ENCODE peak calls at places on chromosomes 13 and 19, in five cellular contexts. E is tibial nerve, I is hepatocyte, R is heart left ventricle, J is kidney. Q is an unnamed sample.

GRCh38 chr13:20616059-20616797 is 49.3 kb downstream of the IFT88 start:
- DNase-seq in R (no peak), E (no peak), J (no peak), I (no peak), Q (peak; percentile 79)

GRCh38 chr19:29841209-29841558 is 29.4 kb downstream of the CCNE1 start:
- DNase-seq in J (no peak), R (no peak), I (no peak), E (no peak), Q (peak; percentile 76)

GRCh38 chr13:83796364-83796763 is 85.9 kb downstream of the SLITRK1 start:
- DNase-seq in J (no peak), I (no peak), R (no peak), E (no peak), Q (no peak)

GRCh38 chr13:110555601-110556223 is 5.8 kb downstream of the RAB20 start:
- DNase-seq in J (no peak), E (no peak), I (peak; percentile 56), R (no peak), Q (no peak)

GRCh38 chr13:77537302-77537919 is 1.9 kb downstream of the SCEL start:
- DNase-seq in E (no peak), R (no peak), J (no peak), I (no peak), Q (no peak)

GRCh38 chr19:13143135-13143534 is 7.0 kb downstream of the STX10 start:
- DNase-seq in E (no peak), I (no peak), R (no peak), J (no peak), Q (peak; percentile 95)

GRCh38 chr19:49850221-49850486 is 805 bp upstream of the PTOV1 start:
- DNase-seq in I (no peak), E (no peak), R (no peak), J (no peak), Q (no peak)

GRCh38 chr13:28408235-28408848 is 86.6 kb downstream of the FLT1 start:
- DNase-seq in I (peak; percentile 50), E (no peak), J (no peak), R (peak; percentile 84), Q (no peak)

GRCh38 chr19:41646589-41647204 is 19.8 kb upstream of the CEACAM4 start:
- DNase-seq in I (no peak), J (no peak), E (no peak), R (no peak), Q (no peak)

GRCh38 chr19:55257461-55258411 is 1.1 kb downstream of the PPP6R1 start:
- DNase-seq in J (peak; percentile 72), I (peak; percentile 48), E (no peak), R (no peak), Q (peak; percentile 28)

GRCh38 chr13:30504081-30504480 is 38.3 kb upstream of the HMGB1 start:
- DNase-seq in R (no peak), J (no peak), I (no peak), E (no peak), Q (no peak)

GRCh38 chr19:4831351-4832340 is at the start of gene TICAM1:
- DNase-seq in E (peak; percentile 35), R (peak; percentile 81), I (peak; percentile 87), J (peak; percentile 93), Q (peak; percentile 74)

GRCh38 chr13:78700121-78700910 is 41.4 kb upstream of the OBI1 start:
- DNase-seq in R (no peak), I (no peak), E (no peak), J (no peak), Q (no peak)

GRCh38 chr19:4861147-4861546 is 6.3 kb downstream of the PLIN3 start:
- DNase-seq in R (no peak), I (peak; percentile 84), E (no peak), J (peak; percentile 86), Q (no peak)

GRCh38 chr19:55488986-55489710 is 912 bp downstream of the SSC5D start:
- DNase-seq in J (no peak), E (no peak), I (no peak), R (no peak), Q (no peak)

GRCh38 chr19:52941941-52942370 is 18.7 kb upstream of the ZNF888 start:
- DNase-seq in E (peak; percentile 18), I (peak; percentile 58), J (peak; percentile 85), R (no peak), Q (peak; percentile 54)
- H3K4me3 ChIP-seq in E (peak overlapping the region; percentile 50), I (peak overlapping the region; percentile 85), J (peak overlapping the region; percentile 88), R (peak overlapping the region; percentile 65), Q (peak overlapping the region; percentile 75)

DNA sequence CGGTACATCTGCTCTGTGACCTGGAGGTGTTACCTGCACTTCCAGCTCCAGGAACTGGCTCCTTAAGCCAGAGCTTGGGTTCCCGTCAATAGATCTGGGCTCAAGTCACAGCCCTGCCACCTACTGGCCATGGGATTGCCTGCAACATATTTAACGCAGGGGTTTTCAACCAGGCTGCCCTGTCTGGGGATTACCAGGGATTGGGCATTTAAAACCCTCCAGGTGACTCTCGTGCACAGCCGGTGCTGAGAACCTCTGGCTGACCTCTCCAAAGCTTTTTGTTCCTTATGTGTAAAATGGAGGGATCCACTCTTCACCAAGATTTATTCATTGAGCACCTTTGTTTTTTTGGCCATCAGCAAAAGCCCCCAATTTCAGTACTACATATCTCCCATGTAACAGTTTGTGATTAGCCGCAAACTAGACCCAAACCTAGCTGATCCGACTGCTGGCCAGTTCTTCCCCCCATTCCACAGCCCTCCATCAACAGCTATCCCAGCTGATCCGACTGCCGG is 76.6 kb upstream of the STK24 start:
- DNase-seq in J (peak; percentile 84), R (peak; percentile 69), E (peak; percentile 88), I (peak; percentile 91), Q (peak; percentile 89)
- H3K27ac ChIP-seq in J (no peak overlapping the region), R (no peak overlapping the region), E (no peak overlapping the region), I (peak overlapping the region; percentile 24), Q (no peak overlapping the region)

GRCh38 chr13:19150712-19151228 is 30.9 kb downstream of the TUBA3C start:
- DNase-seq in R (peak; percentile 20), E (no peak), I (no peak), J (no peak), Q (no peak)
- H3K4me3 ChIP-seq in R (no peak overlapping the region), E (no peak overlapping the region), I (no peak overlapping the region), J (no peak overlapping the region), Q (no peak overlapping the region)

GRCh38 chr19:3433805-3434540 is 46.4 kb downstream of the SMIM24 start:
- DNase-seq in E (no peak), I (no peak), R (no peak), J (peak; percentile 74), Q (no peak)
- H3K27ac ChIP-seq in E (peak overlapping the region; percentile 92), I (peak overlapping the region; percentile 98), R (peak overlapping the region; percentile 94), J (peak overlapping the region; percentile 90), Q (no peak overlapping the region)

DNA sequence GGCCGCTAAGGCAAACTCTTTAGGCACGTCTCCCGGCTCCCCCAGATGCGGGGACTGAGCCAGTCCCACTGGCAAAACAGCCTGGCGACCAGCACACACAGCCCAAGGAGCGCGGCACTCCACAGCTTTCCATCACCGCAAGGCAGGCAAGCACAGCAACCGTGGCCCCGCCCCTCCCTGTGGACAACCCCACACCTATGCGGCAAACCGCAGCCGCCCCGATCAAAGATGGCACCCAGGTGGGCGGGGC is 1.9 kb downstream of the PEG3 start:
- DNase-seq in I (no peak), E (no peak), R (no peak), J (no peak), Q (no peak)
- H3K4me3 ChIP-seq in I (no peak overlapping the region), E (peak overlapping the region; percentile 44), R (peak overlapping the region; percentile 76), J (peak overlapping the region; percentile 64), Q (no peak overlapping the region)

DNA sequence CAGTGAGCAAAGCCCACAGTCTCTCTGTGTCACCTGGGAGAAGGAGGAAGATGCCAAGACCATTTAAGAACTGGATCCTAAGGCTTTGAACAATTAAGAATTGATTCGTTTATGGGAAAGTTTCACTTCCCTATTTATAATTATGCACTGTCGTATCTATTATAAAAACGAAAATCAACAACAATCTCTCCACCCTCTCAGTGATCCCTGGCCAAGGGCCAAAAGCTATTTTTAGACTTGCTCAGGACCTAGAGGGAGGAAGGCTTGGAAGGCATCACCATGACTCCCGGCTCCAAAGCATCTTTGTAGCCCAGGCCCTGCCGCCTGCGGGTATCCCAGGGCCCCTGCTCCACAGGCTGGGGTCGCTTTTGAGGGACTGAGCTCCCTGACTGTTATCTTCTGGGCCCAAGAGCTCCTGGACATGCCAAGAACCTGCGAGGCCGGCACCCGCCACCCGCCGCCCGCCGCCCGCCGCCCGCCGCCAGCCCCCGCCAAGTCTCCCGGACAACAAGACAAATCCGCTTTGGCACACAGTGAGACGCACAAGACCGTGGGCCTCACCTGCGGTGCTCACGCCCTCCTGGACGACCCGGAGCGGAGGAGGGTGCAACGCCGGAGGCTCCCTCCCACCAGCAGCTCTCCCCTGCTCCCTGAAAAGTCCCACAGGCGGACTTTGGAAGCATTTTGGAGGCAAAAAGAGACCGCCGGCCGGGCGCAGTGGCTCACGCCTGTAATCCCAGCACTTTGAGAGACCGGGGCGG is 1.2 kb downstream of the RHPN2 start:
- DNase-seq in I (peak; percentile 60), J (no peak), E (no peak), R (peak; percentile 24), Q (no peak)
- H3K27ac ChIP-seq in I (peak overlapping the region; percentile 91), J (peak overlapping the region; percentile 57), E (no peak overlapping the region), R (no peak overlapping the region), Q (no peak overlapping the region)

GRCh38 chr19:48480476-48481190 is 11.5 kb downstream of the CYTH2 start:
- DNase-seq in I (no peak), J (no peak), E (peak; percentile 48), R (peak; percentile 61), Q (no peak)
- H3K4me3 ChIP-seq in I (no peak overlapping the region), J (peak overlapping the region; percentile 30), E (peak overlapping the region; percentile 58), R (peak overlapping the region; percentile 64), Q (no peak overlapping the region)

GRCh38 chr19:6724631-6725185 is 4.3 kb upstream of the C3 start:
- DNase-seq in J (no peak), I (no peak), E (no peak), R (no peak), Q (no peak)

GRCh38 chr19:6723738-6724137 is 3.3 kb upstream of the C3 start:
- DNase-seq in I (no peak), R (no peak), E (no peak), J (peak; percentile 46), Q (no peak)

GRCh38 chr19:6721113-6721474 is 644 bp upstream of the C3 start:
- DNase-seq in R (no peak), E (no peak), I (no peak), J (no peak), Q (no peak)

GRCh38 chr19:6721773-6722172 is 1.3 kb upstream of the C3 start:
- DNase-seq in J (no peak), I (no peak), R (no peak), E (no peak), Q (no peak)

GRCh38 chr19:6723108-6723618 is 2.7 kb upstream of the C3 start:
- DNase-seq in R (no peak), J (peak; percentile 77), E (peak; percentile 71), I (peak; percentile 60), Q (no peak)
- H3K27ac ChIP-seq in R (peak overlapping the region; percentile 59), J (no peak overlapping the region), E (peak overlapping the region; percentile 63), I (peak overlapping the region; percentile 78), Q (no peak overlapping the region)

GRCh38 chr13:114065141-114065925 is 67.1 kb downstream of the RASA3 start:
- DNase-seq in R (peak; percentile 88), I (peak; percentile 93), E (peak; percentile 86), J (peak; percentile 95), Q (peak; percentile 98)
- H3K4me3 ChIP-seq in R (peak overlapping the region; percentile 36), I (no peak overlapping the region), E (peak overlapping the region; percentile 9), J (no peak overlapping the region), Q (peak overlapping the region; percentile 20)